ENCODE peak calls at places on chromosomes 12 and 14, in four cellular contexts. Y is epithelial cell of proximal tubule, Q is fibroblast of pulmonary artery, C is psoas muscle. T is an unnamed sample.

GRCh38 chr14:68510201-68510600 is 282.7 kb downstream of the ZFP36L1 start:
- DNase-seq in Y (no peak), Q (peak; percentile 40), C (peak; percentile 58), T (peak; percentile 8)

GRCh38 chr12:120774169-120774916 is 48.7 kb downstream of the ACADS start:
- DNase-seq in Y (no peak), Q (no peak), C (no peak), T (no peak)

GRCh38 chr14:89407856-89408255 is 9.2 kb downstream of the FOXN3 start:
- DNase-seq in Y (no peak), Q (peak; percentile 35), C (no peak), T (no peak)

GRCh38 chr12:53543539-53543938 is 36.3 kb upstream of the NPFF start:
- DNase-seq in Y (no peak), Q (peak; percentile 85), C (peak; percentile 31), T (peak; percentile 63)

GRCh38 chr12:76340680-76341435 is 7.4 kb downstream of the BBS10 start:
- DNase-seq in Y (no peak), Q (no peak), C (no peak), T (no peak)

GRCh38 chr14:52115286-52115685 is 46.4 kb upstream of the NID2 start:
- DNase-seq in Y (no peak), Q (no peak), C (no peak), T (no peak)

GRCh38 chr12:70549340-70550179 is 87.7 kb downstream of the PTPRB start:
- DNase-seq in Y (no peak), Q (peak; percentile 91), C (no peak), T (no peak)

GRCh38 chr12:124929649-124930419 is 15.4 kb upstream of the UBC start:
- DNase-seq in Y (no peak), Q (no peak), C (no peak), T (no peak)

GRCh38 chr12:45543887-45544286 is 185.6 kb upstream of the ARID2 start:
- DNase-seq in Y (peak; percentile 69), Q (peak; percentile 91), C (no peak), T (peak; percentile 78)

GRCh38 chr14:65356327-65356836 is 56.1 kb upstream of the FUT8 start:
- DNase-seq in Y (peak; percentile 33), Q (peak; percentile 79), C (no peak), T (peak; percentile 45)

GRCh38 chr14:61462566-61463195 is 141.3 kb downstream of the PRKCH start:
- DNase-seq in Y (no peak), Q (peak; percentile 88), C (no peak), T (no peak)

GRCh38 chr14:77529213-77529612 is 30.6 kb upstream of the ISM2 start:
- DNase-seq in Y (no peak), Q (no peak), C (no peak), T (no peak)

GRCh38 chr12:95337176-95337575 is 119.6 kb downstream of the VEZT start:
- DNase-seq in Y (no peak), Q (peak; percentile 11), C (no peak), T (no peak)

GRCh38 chr12:56387152-56387551 is 24.5 kb upstream of the APOF start:
- DNase-seq in Y (no peak), Q (peak; percentile 16), C (no peak), T (no peak)

GRCh38 chr12:60172266-60172665 is 576.4 kb downstream of the SLC16A7 start:
- DNase-seq in Y (no peak), Q (peak; percentile 33), C (no peak), T (no peak)

GRCh38 chr14:101019541-101019940 is 116.0 kb upstream of the RTL1 start:
- DNase-seq in Y (no peak), Q (no peak), C (no peak), T (no peak)

GRCh38 chr12:51075390-51075789 is 8.0 kb downstream of the CSRNP2 start:
- DNase-seq in Y (no peak), Q (no peak), C (no peak), T (no peak)

GRCh38 chr12:52335598-52336262 is 14.5 kb upstream of the KRT83 start:
- DNase-seq in Y (no peak), Q (no peak), C (no peak), T (no peak)

GRCh38 chr12:123031171-123031845 is 50.8 kb downstream of the ARL6IP4 start:
- DNase-seq in Y (no peak), Q (no peak), C (no peak), T (no peak)

GRCh38 chr12:53180270-53180930 is at the start of the genes CSAD and ZNF740:
- DNase-seq in Y (no peak), Q (peak; percentile 98), C (peak; percentile 98), T (peak; percentile 91)

GRCh38 chr12:56315626-56316473 is at the start of gene CNPY2:
- DNase-seq in Y (peak; percentile 92), Q (peak; percentile 98), C (peak; percentile 97), T (peak; percentile 94)

GRCh38 chr14:75222208-75222701 is 45.8 kb upstream of the TMED10 start:
- DNase-seq in Y (peak; percentile 19), Q (peak; percentile 96), C (no peak), T (no peak)

GRCh38 chr12:4908694-4909396 is 860 bp upstream of the KCNA1 start:
- DNase-seq in Y (no peak), Q (no peak), C (no peak), T (peak; percentile 57)

GRCh38 chr14:71117839-71118743 is 210.8 kb downstream of the PCNX1 start:
- DNase-seq in Y (no peak), Q (peak; percentile 66), C (no peak), T (no peak)

GRCh38 chr14:103070971-103071542 is 13.0 kb upstream of the LBHD2 start:
- DNase-seq in Y (no peak), Q (no peak), C (no peak), T (no peak)

GRCh38 chr14:96482986-96483385 is 19.2 kb upstream of the PAPOLA start:
- DNase-seq in Y (no peak), Q (no peak), C (no peak), T (no peak)

GRCh38 chr12:95231190-95231589 is 13.6 kb downstream of the VEZT start:
- DNase-seq in Y (no peak), Q (peak; percentile 79), C (no peak), T (no peak)

GRCh38 chr14:103819503-103820307 is 27.7 kb downstream of the PPP1R13B start:
- DNase-seq in Y (no peak), Q (peak; percentile 48), C (peak; percentile 24), T (no peak)

GRCh38 chr12:30811966-30812365 is 57.2 kb upstream of the CAPRIN2 start:
- DNase-seq in Y (no peak), Q (no peak), C (no peak), T (no peak)

GRCh38 chr14:104819361-104819771 is 18.5 kb downstream of the ZBTB42 start:
- DNase-seq in Y (no peak), Q (no peak), C (no peak), T (no peak)

GRCh38 chr12:19778822-19779221 is 339.5 kb downstream of the AEBP2 start:
- DNase-seq in Y (no peak), Q (peak; percentile 23), C (no peak), T (no peak)

GRCh38 chr12:21710944-21711343 is 53.3 kb upstream of the LDHB start:
- DNase-seq in Y (no peak), Q (no peak), C (no peak), T (no peak)

GRCh38 chr12:124110372-124110883 is 137.4 kb downstream of the ZNF664 start:
- DNase-seq in Y (no peak), Q (no peak), C (no peak), T (no peak)

GRCh38 chr12:49954863-49955830 is 4.6 kb downstream of the AQP2 start:
- DNase-seq in Y (no peak), Q (no peak), C (no peak), T (no peak)

GRCh38 chr12:127078577-127079350 is 1188.2 kb upstream of the TMEM132C start:
- DNase-seq in Y (no peak), Q (no peak), C (no peak), T (no peak)

GRCh38 chr12:131269551-131269950 is 315.8 kb downstream of the ADGRD1 start:
- DNase-seq in Y (no peak), Q (no peak), C (no peak), T (no peak)

GRCh38 chr12:87656311-87656710 is 372.9 kb downstream of the C12orf50 start:
- DNase-seq in Y (no peak), Q (no peak), C (no peak), T (no peak)

GRCh38 chr12:87660987-87661769 is 368.0 kb downstream of the C12orf50 start:
- DNase-seq in Y (no peak), Q (no peak), C (no peak), T (peak; percentile 3)

GRCh38 chr12:87667378-87667777 is 361.8 kb downstream of the C12orf50 start:
- DNase-seq in Y (no peak), Q (peak; percentile 84), C (no peak), T (peak; percentile 46)

GRCh38 chr12:87661770-87662402 is 367.3 kb downstream of the C12orf50 start:
- DNase-seq in Y (no peak), Q (no peak), C (no peak), T (no peak)
- H3K4me3 ChIP-seq in Y (peak overlapping the region; percentile 51), Q (peak overlapping the region; percentile 27), C (no peak overlapping the region), T (no peak overlapping the region)

DNA sequence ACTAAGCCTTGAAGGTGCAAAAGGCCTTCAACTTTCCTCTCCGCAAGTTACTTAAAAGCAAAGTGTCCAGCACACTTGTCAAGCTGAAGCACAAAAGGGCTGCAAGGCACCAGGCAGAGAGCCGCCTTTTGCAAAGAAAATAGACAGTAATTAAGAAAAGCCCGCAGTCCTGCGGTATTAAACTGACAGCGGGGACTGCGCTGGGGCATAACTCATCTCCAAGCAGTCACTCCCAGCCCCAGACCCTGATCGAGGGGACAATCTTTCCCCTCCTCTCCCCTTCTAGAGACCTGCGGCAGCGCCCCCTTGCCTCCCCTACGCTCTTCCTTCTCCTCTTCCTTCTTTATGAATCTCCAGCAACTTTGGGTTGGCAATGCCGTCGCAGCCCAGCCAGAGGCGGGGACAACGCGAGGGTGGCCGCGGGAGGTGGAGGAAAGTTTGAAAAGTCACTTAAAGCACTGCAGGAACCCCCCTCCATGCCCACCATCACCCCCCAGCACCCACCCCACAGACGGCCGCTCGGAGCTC is 200.9 kb upstream of the CAND1 start:
- DNase-seq in Y (no peak), Q (no peak), C (no peak), T (no peak)
- TF ChIP-seq CTCF in Y (peak; percentile 31), Q (no peak), C (no peak), T (peak; percentile 37)

DNA sequence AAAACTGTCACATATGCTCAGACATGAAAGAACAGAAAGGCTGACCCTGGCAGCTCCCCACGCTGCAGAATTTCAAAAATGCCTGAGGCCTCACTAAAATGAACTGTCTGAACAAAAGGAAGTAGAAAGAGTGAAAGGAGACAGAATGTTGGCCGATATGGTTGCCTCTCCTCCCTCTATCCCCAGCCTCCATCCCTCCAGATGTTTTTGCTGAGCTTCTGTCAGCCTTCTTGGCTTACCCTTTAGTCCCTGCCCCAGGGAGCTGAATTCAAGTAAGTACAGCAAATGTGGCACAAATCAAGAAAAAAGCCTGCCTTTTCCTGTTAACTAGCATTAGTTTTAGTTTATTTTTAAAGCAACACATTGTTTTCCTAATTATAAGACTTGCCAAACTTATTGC is 6.9 kb downstream of the SMCO2 start:
- DNase-seq in Y (no peak), Q (peak; percentile 23), C (no peak), T (no peak)
- H3K4me3 ChIP-seq in Y (no peak overlapping the region), Q (no peak overlapping the region), C (no peak overlapping the region), T (no peak overlapping the region)

GRCh38 chr12:2358986-2359658 is 306.3 kb downstream of the CACNA1C start:
- DNase-seq in Y (no peak), Q (no peak), C (no peak), T (no peak)
- TF ChIP-seq CTCF in Y (peak; percentile 28), Q (no peak), C (no peak), T (no peak)

T was measured in astrocyte of the cerebellum.